ENCODE peak calls at places on chromosomes 16 and 17, in nine cellular contexts. B, M, L, P, D, Y, V, X and F are unnamed samples. For H3K27me3, the result is how much of the 10 kb centered on the place peaks cover.

GRCh38 chr17:37088459-37088858 is 139.7 kb downstream of the AATF start:
- DNase-seq in B (no peak), M (no peak), L (peak), P (no peak), D (no peak), Y (no peak), V (no peak), X (no peak), F (no peak)

GRCh38 chr17:14310101-14310500 is 9.2 kb downstream of the HS3ST3B1 start:
- DNase-seq in B (no peak), M (no peak), L (no peak), P (no peak), D (no peak), Y (no peak), V (no peak), X (no peak), F (no peak)

GRCh38 chr16:52515068-52515671 is 31.8 kb downstream of the TOX3 start:
- DNase-seq in B (peak), M (no peak), L (peak), P (peak), D (no peak), Y (no peak), V (no peak), X (no peak), F (no peak)

GRCh38 chr16:78199325-78200022 is 100.0 kb downstream of the WWOX start:
- DNase-seq in B (no peak), M (no peak), L (peak), P (no peak), D (no peak), Y (no peak), V (no peak), X (no peak), F (no peak)

GRCh38 chr17:2694381-2695242 is 17.0 kb downstream of the CLUH start:
- DNase-seq in B (no peak), M (no peak), L (no peak), P (no peak), D (peak), Y (no peak), V (no peak), X (no peak), F (no peak)

GRCh38 chr16:81574168-81574567 is 129.6 kb downstream of the CMIP start:
- DNase-seq in B (no peak), M (no peak), L (no peak), P (no peak), D (no peak), Y (no peak), V (no peak), X (no peak), F (no peak)

GRCh38 chr16:65770752-65771151 is 595.7 kb upstream of the CDH5 start:
- DNase-seq in B (no peak), M (no peak), L (no peak), P (no peak), D (no peak), Y (no peak), V (no peak), X (no peak), F (no peak)

GRCh38 chr17:40243756-40244155 is 24.7 kb downstream of the WIPF2 start:
- DNase-seq in B (no peak), M (no peak), L (no peak), P (no peak), D (no peak), Y (no peak), V (no peak), X (no peak), F (no peak)

GRCh38 chr16:29192329-29193247 is 207.7 kb downstream of the LAT start:
- DNase-seq in B (no peak), M (no peak), L (no peak), P (peak), D (peak), Y (no peak), V (no peak), X (no peak), F (no peak)

GRCh38 chr17:75105269-75106080 is 4.3 kb upstream of the ARMC7 start:
- DNase-seq in B (peak), M (peak), L (peak), P (peak), D (no peak), Y (peak), V (no peak), X (no peak), F (peak)

GRCh38 chr16:80682435-80683070 is 121.8 kb downstream of the CDYL2 start:
- DNase-seq in B (no peak), M (peak), L (peak), P (no peak), D (no peak), Y (no peak), V (no peak), X (no peak), F (no peak)

GRCh38 chr16:11163761-11164261 is 92.2 kb downstream of the SOCS1 start:
- DNase-seq in B (no peak), M (no peak), L (no peak), P (no peak), D (no peak), Y (no peak), V (no peak), X (no peak), F (no peak)

GRCh38 chr16:72104905-72105304 is 11.3 kb downstream of the DHX38 start:
- DNase-seq in B (no peak), M (no peak), L (no peak), P (no peak), D (no peak), Y (no peak), V (no peak), X (no peak), F (no peak)

GRCh38 chr16:52976539-52977167 is 76.0 kb downstream of the CHD9NB start:
- DNase-seq in B (peak), M (peak), L (peak), P (peak), D (no peak), Y (no peak), V (no peak), X (no peak), F (no peak)

GRCh38 chr16:684067-684794 is at the start of gene JMJD8:
- DNase-seq in B (peak), M (peak), L (peak), P (peak), D (peak), Y (peak), V (peak), X (no peak), F (peak)

GRCh38 chr16:14198603-14199002 is 127.5 kb downstream of the MRTFB start:
- DNase-seq in B (no peak), M (no peak), L (no peak), P (no peak), D (no peak), Y (no peak), V (no peak), X (no peak), F (no peak)

GRCh38 chr17:59361386-59361785 is 29.9 kb downstream of the YPEL2 start:
- DNase-seq in B (no peak), M (peak), L (no peak), P (no peak), D (no peak), Y (no peak), V (no peak), X (no peak), F (no peak)

GRCh38 chr17:35433075-35433894 is 985 bp upstream of the SLFN12 start:
- DNase-seq in B (peak), M (peak), L (peak), P (peak), D (peak), Y (peak), V (peak), X (peak), F (no peak)

GRCh38 chr16:7532534-7532933 is 199.9 kb downstream of the RBFOX1 start:
- DNase-seq in B (no peak), M (no peak), L (no peak), P (no peak), D (no peak), Y (no peak), V (no peak), X (no peak), F (no peak)

GRCh38 chr17:78106211-78106610 is 22.3 kb downstream of the TMC6 start:
- DNase-seq in B (no peak), M (no peak), L (no peak), P (no peak), D (peak), Y (no peak), V (no peak), X (no peak), F (no peak)

GRCh38 chr16:68166264-68166663 is 69.7 kb downstream of the ESRP2 start:
- DNase-seq in B (no peak), M (no peak), L (no peak), P (no peak), D (no peak), Y (no peak), V (no peak), X (no peak), F (no peak)

GRCh38 chr17:60496051-60496450 is 30.0 kb downstream of the APPBP2 start:
- DNase-seq in B (no peak), M (no peak), L (no peak), P (no peak), D (no peak), Y (no peak), V (no peak), X (no peak), F (no peak)

GRCh38 chr16:11152205-11152604 is 103.8 kb downstream of the SOCS1 start:
- DNase-seq in B (no peak), M (no peak), L (no peak), P (peak), D (no peak), Y (no peak), V (no peak), X (no peak), F (peak)

GRCh38 chr16:19130852-19131808 is 17.4 kb downstream of the ITPRIPL2 start:
- DNase-seq in B (no peak), M (peak), L (peak), P (peak), D (peak), Y (no peak), V (no peak), X (no peak), F (no peak)

GRCh38 chr17:77297693-77298666 is 157.2 kb downstream of the SEC14L1 start:
- DNase-seq in B (no peak), M (peak), L (no peak), P (no peak), D (no peak), Y (no peak), V (no peak), X (no peak), F (no peak)

GRCh38 chr17:19656336-19656735 is 7.8 kb downstream of the ALDH3A2 start:
- DNase-seq in B (no peak), M (no peak), L (no peak), P (no peak), D (no peak), Y (no peak), V (no peak), X (no peak), F (no peak)

GRCh38 chr17:40433551-40434384 is 9.5 kb upstream of the IGFBP4 start:
- DNase-seq in B (no peak), M (no peak), L (no peak), P (peak), D (peak), Y (no peak), V (no peak), X (no peak), F (peak)

GRCh38 chr16:87850009-87851006 is 19.0 kb downstream of the SLC7A5 start:
- DNase-seq in B (peak), M (peak), L (peak), P (peak), D (peak), Y (peak), V (peak), X (no peak), F (peak)

GRCh38 chr17:79624658-79625478 is 14.0 kb upstream of the RBFOX3 start:
- DNase-seq in B (no peak), M (no peak), L (no peak), P (no peak), D (peak), Y (peak), V (no peak), X (no peak), F (no peak)
- H3K27me3 ChIP-seq in B (under half), M (under half), L (under half), P (under half), D (under half), Y (under half), V (under half), X (under half), F (under half)

GRCh38 chr17:73740370-73740769 is 96.1 kb upstream of the SDK2 start:
- DNase-seq in B (no peak), M (no peak), L (no peak), P (no peak), D (no peak), Y (no peak), V (no peak), X (no peak), F (no peak)

GRCh38 chr17:73733527-73733926 is 89.3 kb upstream of the SDK2 start:
- DNase-seq in B (no peak), M (no peak), L (no peak), P (no peak), D (no peak), Y (no peak), V (no peak), X (no peak), F (no peak)

GRCh38 chr17:73743802-73744201 is 99.6 kb upstream of the SDK2 start:
- DNase-seq in B (no peak), M (no peak), L (no peak), P (peak), D (no peak), Y (no peak), V (no peak), X (no peak), F (no peak)

GRCh38 chr17:73742915-73743314 is 98.7 kb upstream of the SDK2 start:
- DNase-seq in B (no peak), M (no peak), L (no peak), P (no peak), D (no peak), Y (no peak), V (no peak), X (no peak), F (no peak)

GRCh38 chr17:73738751-73739575 is 94.7 kb upstream of the SDK2 start:
- DNase-seq in B (peak), M (no peak), L (no peak), P (no peak), D (no peak), Y (no peak), V (no peak), X (no peak), F (no peak)
- H3K27me3 ChIP-seq in B (under half), M (under half), L (under half), P (under half), D (under half), Y (under half), V (under half), X (under half), F (under half)

GRCh38 chr16:3038256-3038655 is 1.5 kb upstream of the BICDL2 start:
- DNase-seq in B (no peak), M (no peak), L (peak), P (no peak), D (no peak), Y (no peak), V (no peak), X (no peak), F (no peak)
- H3K27me3 ChIP-seq in B (half or more), M (under half), L (under half), P (under half), D (under half), Y (under half), V (half or more), X (under half), F (half or more)

DNA sequence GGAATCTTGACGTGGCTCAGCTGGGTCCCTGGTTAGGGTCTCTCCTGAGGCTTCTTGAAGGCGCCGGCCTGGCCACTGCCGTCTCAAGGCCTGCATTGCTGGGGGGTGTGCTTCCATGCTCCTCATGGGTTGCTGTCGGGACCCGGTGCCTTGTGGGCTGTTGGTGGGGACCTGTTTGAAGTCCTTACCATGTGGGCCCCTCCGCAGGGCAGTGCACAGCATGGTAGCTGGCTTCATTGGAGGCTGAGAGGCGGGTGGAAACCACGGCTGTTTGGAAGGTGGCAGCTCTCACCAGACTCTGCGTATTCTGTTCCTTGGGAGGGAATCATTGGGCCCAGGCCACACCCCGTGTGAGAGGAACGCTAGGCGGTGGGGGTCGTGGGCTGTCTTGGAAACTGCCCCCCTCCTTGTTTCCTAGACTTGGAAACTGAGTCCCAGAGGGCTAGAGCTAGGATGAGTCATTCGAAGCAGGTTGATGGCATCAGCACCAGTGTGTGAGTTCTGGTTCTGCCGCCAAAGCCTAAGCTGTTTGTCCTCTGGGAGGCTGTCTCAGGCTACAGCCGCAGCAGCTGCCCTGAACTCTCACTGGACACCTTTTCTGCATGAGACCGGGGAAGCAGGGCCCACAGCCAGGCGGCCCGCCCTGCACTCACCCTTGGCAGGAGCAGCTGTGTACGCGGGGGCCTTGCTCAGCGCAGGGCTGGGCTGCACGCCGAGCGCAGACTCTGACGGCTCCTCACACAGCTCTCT is 35.2 kb downstream of the ZNF750 start:
- DNase-seq in B (no peak), M (peak), L (no peak), P (peak), D (peak), Y (no peak), V (no peak), X (no peak), F (no peak)
- H3K27me3 ChIP-seq in B (under half), M (under half), L (under half), P (under half), D (under half), Y (under half), V (under half), X (under half), F (under half)

DNA sequence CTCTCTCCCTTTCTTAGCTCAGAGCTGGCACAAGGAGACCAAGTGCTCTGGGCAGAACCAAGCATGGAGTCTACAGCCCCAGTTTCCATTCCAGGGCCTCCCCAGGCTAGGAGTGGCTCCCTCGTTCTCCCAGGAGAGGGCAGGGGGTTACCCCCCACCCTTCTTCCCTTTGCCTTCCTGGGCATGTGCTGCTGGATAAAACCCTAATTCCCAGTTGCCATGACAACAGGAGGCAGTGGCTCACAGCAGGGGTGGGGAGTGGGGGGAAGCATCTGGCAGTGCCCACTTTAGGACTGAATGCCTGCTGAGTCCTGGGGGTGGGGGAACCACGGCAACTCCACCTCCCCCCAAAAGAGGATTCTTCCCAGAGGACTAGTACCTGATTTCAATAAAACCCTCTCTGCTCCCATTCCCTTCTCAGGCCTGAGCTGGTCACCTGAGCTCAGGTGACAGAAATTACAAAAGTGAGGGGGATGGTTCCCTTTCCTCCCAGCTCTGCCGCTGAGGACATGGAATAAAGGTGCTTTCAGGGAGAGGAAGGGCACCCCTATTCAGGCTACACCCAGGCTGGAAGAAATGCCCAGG is 1.8 kb downstream of the MPP2 start:
- DNase-seq in B (no peak), M (no peak), L (no peak), P (peak), D (no peak), Y (no peak), V (no peak), X (no peak), F (no peak)
- H3K27me3 ChIP-seq in B (under half), M (under half), L (under half), P (under half), D (under half), Y (under half), V (under half), X (under half), F (under half)

GRCh38 chr17:79559111-79559887 is 51.6 kb downstream of the RBFOX3 start:
- DNase-seq in B (no peak), M (no peak), L (no peak), P (no peak), D (no peak), Y (no peak), V (no peak), X (no peak), F (no peak)
- H3K27me3 ChIP-seq in B (under half), M (under half), L (under half), P (under half), D (under half), Y (under half), V (under half), X (under half), F (half or more)